ENCODE peak calls at places on chromosome 5, in six cellular contexts. G, M, R, X, B and Y are unnamed samples.

GRCh38 chr5:51345106-51345505 is 38.1 kb upstream of the ISL1 start:
- DNase-seq in G (peak; percentile 34), M (no peak), R (no peak), X (no peak), B (no peak), Y (no peak)

GRCh38 chr5:14211818-14212799 is 69.0 kb downstream of the TRIO start:
- DNase-seq in G (no peak), M (no peak), R (no peak), X (no peak), B (no peak), Y (no peak)

GRCh38 chr5:127088226-127088625 is 14.9 kb upstream of the C5orf63 start:
- DNase-seq in G (no peak), M (no peak), R (no peak), X (no peak), B (no peak), Y (no peak)

GRCh38 chr5:179818746-179819295 is 1.9 kb upstream of the SQSTM1 start:
- DNase-seq in G (peak; percentile 72), M (peak; percentile 94), R (peak; percentile 88), X (no peak), B (peak; percentile 95), Y (no peak)

GRCh38 chr5:124871299-124871698 is 124.9 kb upstream of the ZNF608 start:
- DNase-seq in G (no peak), M (no peak), R (no peak), X (no peak), B (peak; percentile 27), Y (no peak)

GRCh38 chr5:171420429-171421231 is 1.2 kb downstream of the FGF18 start:
- DNase-seq in G (no peak), M (no peak), R (peak; percentile 72), X (no peak), B (peak; percentile 58), Y (peak; percentile 28)

GRCh38 chr5:88145603-88146467 is 122.8 kb downstream of the TMEM161B start:
- DNase-seq in G (no peak), M (peak; percentile 14), R (peak; percentile 4), X (no peak), B (no peak), Y (no peak)

GRCh38 chr5:31407921-31408714 is 123.8 kb downstream of the DROSHA start:
- DNase-seq in G (no peak), M (no peak), R (no peak), X (no peak), B (peak; percentile 37), Y (no peak)

GRCh38 chr5:57448751-57449150 is 33.9 kb downstream of the ACTBL2 start:
- DNase-seq in G (no peak), M (no peak), R (no peak), X (no peak), B (peak; percentile 49), Y (no peak)

GRCh38 chr5:67730917-67731474 is 484.6 kb upstream of the PIK3R1 start:
- DNase-seq in G (no peak), M (no peak), R (no peak), X (no peak), B (peak; percentile 67), Y (no peak)

GRCh38 chr5:41368158-41368557 is 142.2 kb downstream of the PLCXD3 start:
- DNase-seq in G (no peak), M (no peak), R (no peak), X (no peak), B (no peak), Y (no peak)

GRCh38 chr5:107361945-107362344 is 308.8 kb downstream of the EFNA5 start:
- DNase-seq in G (no peak), M (no peak), R (no peak), X (no peak), B (no peak), Y (no peak)

GRCh38 chr5:59161206-59162105 is 578.6 kb downstream of the RAB3C start:
- DNase-seq in G (no peak), M (no peak), R (no peak), X (no peak), B (no peak), Y (no peak)

GRCh38 chr5:112612663-112613062 is 125.0 kb upstream of the APC start:
- DNase-seq in G (no peak), M (no peak), R (no peak), X (no peak), B (no peak), Y (no peak)

GRCh38 chr5:93592866-93593265 is 9.8 kb downstream of the NR2F1 start:
- DNase-seq in G (no peak), M (no peak), R (no peak), X (no peak), B (no peak), Y (no peak)

GRCh38 chr5:141835928-141836667 is 42.1 kb downstream of the PCDH1 start:
- DNase-seq in G (no peak), M (no peak), R (no peak), X (no peak), B (peak; percentile 87), Y (no peak)

GRCh38 chr5:56698463-56699381 is 116.6 kb upstream of the MAP3K1 start:
- DNase-seq in G (no peak), M (no peak), R (peak; percentile 30), X (no peak), B (no peak), Y (no peak)

GRCh38 chr5:66807743-66808142 is 211.6 kb downstream of the MAST4 start:
- DNase-seq in G (peak; percentile 2), M (peak; percentile 7), R (peak; percentile 39), X (no peak), B (peak; percentile 75), Y (peak; percentile 8)

GRCh38 chr5:80055491-80056170 is 20.5 kb downstream of the THBS4 start:
- DNase-seq in G (no peak), M (no peak), R (no peak), X (peak; percentile 9), B (no peak), Y (no peak)

GRCh38 chr5:74028976-74029375 is 403.0 kb downstream of the ARHGEF28 start:
- DNase-seq in G (no peak), M (no peak), R (no peak), X (no peak), B (no peak), Y (no peak)

GRCh38 chr5:99866740-99867139 is 668.4 kb upstream of the FAM174A start:
- DNase-seq in G (no peak), M (no peak), R (no peak), X (no peak), B (no peak), Y (no peak)

GRCh38 chr5:122661496-122662180 is 113.2 kb upstream of the SNX2 start:
- DNase-seq in G (no peak), M (no peak), R (no peak), X (no peak), B (no peak), Y (no peak)

GRCh38 chr5:132747064-132747692 is at the start of gene CCNI2:
- DNase-seq in G (no peak), M (no peak), R (peak; percentile 87), X (no peak), B (peak; percentile 29), Y (no peak)

GRCh38 chr5:51389582-51390463 is 6.6 kb downstream of the ISL1 start:
- DNase-seq in G (no peak), M (no peak), R (peak; percentile 61), X (no peak), B (no peak), Y (no peak)

GRCh38 chr5:17292434-17293015 is 75.1 kb downstream of the BASP1 start:
- DNase-seq in G (no peak), M (no peak), R (no peak), X (no peak), B (no peak), Y (no peak)

GRCh38 chr5:17290620-17290974 is 73.2 kb downstream of the BASP1 start:
- DNase-seq in G (no peak), M (no peak), R (no peak), X (no peak), B (no peak), Y (no peak)

GRCh38 chr5:17294639-17295311 is 77.3 kb downstream of the BASP1 start:
- DNase-seq in G (no peak), M (no peak), R (no peak), X (no peak), B (no peak), Y (no peak)

GRCh38 chr5:17289681-17290619 is 72.5 kb downstream of the BASP1 start:
- DNase-seq in G (no peak), M (no peak), R (no peak), X (no peak), B (no peak), Y (no peak)

GRCh38 chr5:17295671-17296070 is 78.2 kb downstream of the BASP1 start:
- DNase-seq in G (no peak), M (no peak), R (no peak), X (no peak), B (no peak), Y (no peak)
- H3K4me3 ChIP-seq in G (no peak overlapping the region), M (no peak overlapping the region), R (no peak overlapping the region), X (no peak overlapping the region), B (no peak overlapping the region), Y (no peak overlapping the region)

GRCh38 chr5:53418409-53418808 is 62.0 kb upstream of the FST start:
- DNase-seq in G (no peak), M (no peak), R (no peak), X (no peak), B (no peak), Y (no peak)
- H3K9ac ChIP-seq in G (no peak overlapping the region), M (no peak overlapping the region), R (peak overlapping the region; percentile 70), X (no peak overlapping the region), B (peak overlapping the region; percentile 56), Y (no peak overlapping the region)

GRCh38 chr5:143208365-143208641 is 195.2 kb downstream of the NR3C1 start:
- DNase-seq in G (no peak), M (no peak), R (no peak), X (no peak), B (no peak), Y (no peak)

GRCh38 chr5:143208781-143209510 is 194.5 kb downstream of the NR3C1 start:
- DNase-seq in G (no peak), M (no peak), R (no peak), X (no peak), B (no peak), Y (no peak)

GRCh38 chr5:143207058-143207457 is 196.4 kb downstream of the NR3C1 start:
- DNase-seq in G (no peak), M (no peak), R (no peak), X (no peak), B (no peak), Y (no peak)

GRCh38 chr5:143206194-143207053 is 197.1 kb downstream of the NR3C1 start:
- DNase-seq in G (no peak), M (no peak), R (no peak), X (no peak), B (no peak), Y (no peak)

GRCh38 chr5:143207563-143208364 is 195.7 kb downstream of the NR3C1 start:
- DNase-seq in G (no peak), M (no peak), R (no peak), X (no peak), B (peak; percentile 61), Y (no peak)
- TF ChIP-seq POLR2AphosphoS5 in G (no peak), M (no peak), R (no peak), X (no peak), B (no peak), Y (no peak)

DNA sequence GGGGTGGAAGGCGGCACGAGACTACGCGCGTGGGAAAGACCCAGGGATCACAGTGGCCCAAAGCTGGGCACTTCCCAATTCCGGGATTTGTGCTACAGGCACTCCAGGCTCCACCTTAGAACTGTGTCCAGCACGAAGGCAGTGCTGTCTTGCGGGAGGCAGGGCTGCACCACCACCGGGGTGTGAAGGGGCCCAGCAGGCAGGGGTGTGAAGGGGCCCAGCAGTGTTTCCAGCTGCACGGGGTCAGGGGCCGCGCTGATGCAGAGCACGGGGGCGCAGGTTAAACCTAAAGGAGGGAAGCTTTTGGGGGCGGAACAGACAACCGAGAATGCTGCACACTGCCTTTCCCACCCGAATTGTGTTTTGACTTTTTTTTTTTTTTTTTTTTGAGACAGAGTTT is 1.1 kb upstream of the PDCD6 start:
- DNase-seq in G (no peak), M (no peak), R (no peak), X (no peak), B (no peak), Y (no peak)
- H3K4me3 ChIP-seq in G (peak overlapping the region; percentile 80), M (no peak overlapping the region), R (no peak overlapping the region), X (peak overlapping the region; percentile 35), B (no peak overlapping the region), Y (no peak overlapping the region)

GRCh38 chr5:154741415-154741814 is 13.8 kb upstream of the LARP1 start:
- DNase-seq in G (no peak), M (no peak), R (no peak), X (no peak), B (no peak), Y (no peak)
- H3K9ac ChIP-seq in G (no peak overlapping the region), M (no peak overlapping the region), R (no peak overlapping the region), X (no peak overlapping the region), B (no peak overlapping the region), Y (no peak overlapping the region)